ENCODE peak calls at places on chromosomes 13 and 19, in five cellular contexts. N is endothelial cell of umbilical vein, V is heart right ventricle, P is breast epithelium, S is psoas muscle. U is an unnamed sample.

GRCh38 chr13:108621421-108621820 is 8.0 kb upstream of the MYO16 start:
- DNase-seq in V (no peak), N (no peak), S (no peak), P (no peak), U (no peak)

GRCh38 chr19:38635483-38636399 is 11.7 kb upstream of the ACTN4 start:
- DNase-seq in N (no peak), S (no peak), P (no peak), V (no peak), U (no peak)

GRCh38 chr19:3108775-3109174 is 14.6 kb downstream of the GNA11 start:
- DNase-seq in V (peak; percentile 55), N (peak; percentile 62), P (no peak), S (peak; percentile 57), U (peak; percentile 61)

GRCh38 chr13:32587014-32587773 is 942 bp downstream of the PDS5B start:
- DNase-seq in N (peak; percentile 71), S (peak; percentile 77), V (peak; percentile 76), P (peak; percentile 59), U (peak; percentile 58)

GRCh38 chr19:30722801-30723200 is 350.6 kb downstream of the ZNF536 start:
- DNase-seq in P (no peak), S (no peak), N (no peak), V (no peak), U (no peak)

GRCh38 chr13:76709851-76710250 is 176.4 kb downstream of the KCTD12 start:
- DNase-seq in N (no peak), S (no peak), P (no peak), V (no peak), U (no peak)

GRCh38 chr19:2691951-2692350 is 10.5 kb downstream of the GNG7 start:
- DNase-seq in S (no peak), N (no peak), V (no peak), P (no peak), U (no peak)

GRCh38 chr19:35142531-35143230 is 374 bp upstream of the FXYD7 start:
- DNase-seq in N (peak; percentile 43), V (peak; percentile 63), S (no peak), P (no peak), U (peak; percentile 90)

GRCh38 chr19:20453424-20453938 is 112.1 kb downstream of the ZNF737 start:
- DNase-seq in V (no peak), N (no peak), P (no peak), S (no peak), U (no peak)
- H3K27ac ChIP-seq in V (no peak overlapping the region), N (no peak overlapping the region), P (no peak overlapping the region), S (no peak overlapping the region), U (no peak overlapping the region)

GRCh38 chr19:8482696-8483095 is 19.7 kb downstream of the PRAM1 start:
- DNase-seq in P (no peak), S (no peak), N (no peak), V (no peak), U (no peak)

GRCh38 chr19:8486661-8487136 is 15.7 kb downstream of the PRAM1 start:
- DNase-seq in P (no peak), S (no peak), V (no peak), N (no peak), U (peak; percentile 16)

GRCh38 chr19:8485561-8486371 is 16.7 kb downstream of the PRAM1 start:
- DNase-seq in S (no peak), P (no peak), N (no peak), V (no peak), U (peak; percentile 40)

GRCh38 chr19:8483165-8483564 is 19.3 kb downstream of the PRAM1 start:
- DNase-seq in N (no peak), P (no peak), V (no peak), S (no peak), U (no peak)

GRCh38 chr19:8484331-8484894 is 18.0 kb downstream of the PRAM1 start:
- DNase-seq in V (no peak), P (no peak), S (peak; percentile 52), N (no peak), U (peak; percentile 41)
- H3K36me3 ChIP-seq in V (peaks cover 5% of the 10 kb centered on the region), P (peaks cover 3% of the 10 kb centered on the region), S (peaks cover 82% of the 10 kb centered on the region), N (peaks cover 69% of the 10 kb centered on the region), U (peaks cover 22% of the 10 kb centered on the region)

DNA sequence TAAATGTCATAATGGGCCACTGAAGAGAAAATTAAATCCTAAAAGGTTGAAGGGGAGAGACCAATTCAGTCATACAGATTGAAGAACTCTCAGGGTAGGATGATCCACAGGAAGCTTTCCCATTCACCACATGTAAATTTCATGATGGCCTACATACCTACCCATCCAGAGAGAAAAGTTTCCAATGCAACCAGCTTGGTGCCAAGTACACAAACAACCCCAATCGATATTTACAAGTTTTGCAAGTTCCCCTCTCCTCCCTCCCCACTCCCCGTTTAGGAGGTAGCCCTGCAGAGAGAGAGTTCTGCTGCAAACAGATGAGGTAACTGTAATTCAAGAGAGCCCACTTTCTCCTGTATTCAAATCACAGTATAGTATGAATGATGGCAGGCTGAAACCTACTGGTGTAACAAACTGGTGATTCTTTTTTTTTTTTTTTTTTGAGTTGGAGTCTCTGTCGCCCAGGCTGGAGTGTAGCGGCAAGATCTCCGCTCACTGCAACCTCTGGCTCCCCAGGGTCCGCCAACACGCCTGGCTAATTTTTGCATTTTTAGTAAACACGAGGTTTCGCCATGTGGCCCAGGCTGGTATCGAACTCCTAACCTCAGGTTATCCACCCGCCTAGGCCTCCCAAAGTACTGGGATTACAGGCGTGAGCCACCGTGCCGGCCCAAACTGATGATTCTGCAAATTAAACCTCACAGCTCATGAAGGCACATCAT is 14.4 kb downstream of the FOXO1 start:
- DNase-seq in V (no peak), S (no peak), N (no peak), P (no peak), U (no peak)
- H3K4me1 ChIP-seq in V (peaks cover 13% of the 10 kb centered on the region), S (peaks cover 66% of the 10 kb centered on the region), N (peaks cover 35% of the 10 kb centered on the region), P (no peaks in the 10 kb centered on the region), U (peaks cover 20% of the 10 kb centered on the region)

GRCh38 chr19:18441804-18442788 is 4.2 kb upstream of the ISYNA1 start:
- DNase-seq in P (no peak), N (no peak), S (no peak), V (no peak), U (no peak)

GRCh38 chr19:18439910-18440237 is 1.9 kb upstream of the ISYNA1 start:
- DNase-seq in N (no peak), P (no peak), S (no peak), V (no peak), U (no peak)

GRCh38 chr19:18439025-18439909 is 1.3 kb upstream of the ISYNA1 start:
- DNase-seq in S (no peak), N (no peak), P (no peak), V (no peak), U (no peak)

GRCh38 chr19:18440936-18441803 is 3.2 kb upstream of the ISYNA1 start:
- DNase-seq in P (no peak), S (no peak), N (no peak), V (no peak), U (no peak)

DNA sequence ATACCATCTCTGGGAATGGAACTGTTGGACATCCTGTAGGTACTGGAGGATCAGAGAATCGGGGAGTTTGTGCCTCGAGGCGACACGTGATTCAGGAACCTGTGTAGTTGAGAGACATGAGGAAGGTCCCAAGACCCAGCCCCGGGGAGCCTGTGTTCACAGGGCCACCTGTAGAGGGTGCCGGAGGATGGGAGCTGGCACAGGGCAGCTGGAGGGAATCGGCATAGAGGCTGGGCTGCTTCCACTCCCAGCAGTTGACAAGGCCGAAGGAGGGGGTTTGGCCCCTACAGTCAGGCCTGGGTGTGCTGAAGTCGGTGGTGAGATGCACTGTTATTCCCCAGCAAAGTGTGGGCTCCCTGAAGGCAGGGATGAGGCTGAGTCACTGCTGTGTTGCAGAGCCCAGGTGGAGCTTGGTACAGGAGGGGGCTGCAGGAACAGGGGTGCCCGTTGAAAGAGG is 2.5 kb upstream of the ISYNA1 start:
- DNase-seq in S (no peak), P (no peak), N (no peak), V (no peak), U (peak; percentile 51)
- H3K27ac ChIP-seq in S (no peak overlapping the region), P (no peak overlapping the region), N (no peak overlapping the region), V (no peak overlapping the region), U (peak overlapping the region; percentile 46)

DNA sequence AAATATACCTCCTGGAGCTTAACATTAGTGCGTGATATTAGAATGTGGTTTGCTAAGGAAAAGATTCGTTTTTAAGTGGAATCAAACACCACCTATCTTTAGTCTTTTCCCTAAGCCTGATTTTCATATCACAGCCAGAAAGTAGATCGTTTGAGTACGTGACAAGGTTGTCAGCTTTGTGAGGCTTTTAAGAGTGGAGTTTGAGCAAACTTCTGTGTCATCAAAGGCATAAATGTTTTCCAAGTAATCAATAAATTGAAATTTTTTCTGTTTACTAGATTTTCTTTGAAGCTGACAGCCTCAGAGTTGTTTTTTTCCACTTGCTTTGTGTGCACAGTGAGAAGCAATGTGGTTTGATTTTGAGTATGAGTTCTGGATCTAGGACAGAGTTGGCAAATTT is 6.5 kb upstream of the ZNF331 start:
- DNase-seq in S (no peak), N (no peak), V (no peak), P (no peak), U (no peak)
- H3K36me3 ChIP-seq in S (no peaks in the 10 kb centered on the region), N (no peaks in the 10 kb centered on the region), V (no peaks in the 10 kb centered on the region), P (no peaks in the 10 kb centered on the region), U (no peaks in the 10 kb centered on the region)